ENCODE peak calls at places on chromosomes 2 and 18, in eight cellular contexts. One of them, this sample, is unnamed.

GRCh38 chr2:238720232-238720672 is 127.6 kb upstream of the TWIST2 start:
- DNase-seq in sciatic nerve: no peak
- DNase-seq in DMS153: peak; percentile 30
- DNase-seq in nephron progenitor cell: peak; percentile 61
- DNase-seq in NAMALWA: peak; percentile 42
- DNase-seq in naive thymus-derived CD8-positive, alpha-beta T cell: peak; percentile 11
- DNase-seq in WTC11: peak; percentile 86
- DNase-seq in sigmoid colon: no peak
- DNase-seq in this sample: peak; percentile 35

GRCh38 chr2:105454801-105455485 is 56.1 kb upstream of the FHL2 start:
- DNase-seq in WTC11: peak; percentile 61
- DNase-seq in NAMALWA: peak; percentile 51
- DNase-seq in sciatic nerve: peak; percentile 67
- DNase-seq in nephron progenitor cell: no peak
- DNase-seq in sigmoid colon: no peak
- DNase-seq in naive thymus-derived CD8-positive, alpha-beta T cell: no peak
- DNase-seq in DMS153: peak; percentile 26
- DNase-seq in this sample: no peak

GRCh38 chr2:31078579-31079105 is 59.6 kb downstream of the GALNT14 start:
- DNase-seq in NAMALWA: no peak
- DNase-seq in sigmoid colon: no peak
- DNase-seq in naive thymus-derived CD8-positive, alpha-beta T cell: no peak
- DNase-seq in WTC11: no peak
- DNase-seq in DMS153: no peak
- DNase-seq in nephron progenitor cell: no peak
- DNase-seq in sciatic nerve: no peak
- DNase-seq in this sample: no peak

GRCh38 chr18:67581178-67581577 is 64.7 kb upstream of the DSEL start:
- DNase-seq in sigmoid colon: no peak
- DNase-seq in NAMALWA: no peak
- DNase-seq in sciatic nerve: no peak
- DNase-seq in nephron progenitor cell: no peak
- DNase-seq in WTC11: no peak
- DNase-seq in DMS153: no peak
- DNase-seq in naive thymus-derived CD8-positive, alpha-beta T cell: no peak
- DNase-seq in this sample: no peak

GRCh38 chr2:328761-329160 is 40.9 kb upstream of the ALKAL2 start:
- DNase-seq in sciatic nerve: no peak
- DNase-seq in WTC11: no peak
- DNase-seq in NAMALWA: no peak
- DNase-seq in sigmoid colon: no peak
- DNase-seq in DMS153: no peak
- DNase-seq in nephron progenitor cell: no peak
- DNase-seq in naive thymus-derived CD8-positive, alpha-beta T cell: no peak
- DNase-seq in this sample: no peak

GRCh38 chr2:73418343-73418742 is 32.7 kb downstream of the ALMS1 start:
- DNase-seq in sigmoid colon: peak; percentile 88
- DNase-seq in NAMALWA: no peak
- DNase-seq in DMS153: no peak
- DNase-seq in naive thymus-derived CD8-positive, alpha-beta T cell: no peak
- DNase-seq in sciatic nerve: peak; percentile 65
- DNase-seq in nephron progenitor cell: no peak
- DNase-seq in WTC11: no peak
- DNase-seq in this sample: no peak

GRCh38 chr2:85389139-85389538 is 21.0 kb downstream of the CAPG start:
- DNase-seq in DMS153: no peak
- DNase-seq in NAMALWA: no peak
- DNase-seq in WTC11: no peak
- DNase-seq in naive thymus-derived CD8-positive, alpha-beta T cell: no peak
- DNase-seq in sigmoid colon: peak; percentile 34
- DNase-seq in sciatic nerve: peak; percentile 23
- DNase-seq in nephron progenitor cell: no peak
- DNase-seq in this sample: no peak

GRCh38 chr2:8662239-8662879 is 19.5 kb upstream of the ID2 start:
- DNase-seq in nephron progenitor cell: no peak
- DNase-seq in sciatic nerve: peak; percentile 33
- DNase-seq in naive thymus-derived CD8-positive, alpha-beta T cell: no peak
- DNase-seq in sigmoid colon: no peak
- DNase-seq in NAMALWA: no peak
- DNase-seq in WTC11: no peak
- DNase-seq in DMS153: peak; percentile 19
- DNase-seq in this sample: no peak

GRCh38 chr2:241788572-241788971 is 11.9 kb downstream of the GAL3ST2 start:
- DNase-seq in nephron progenitor cell: no peak
- DNase-seq in WTC11: no peak
- DNase-seq in sciatic nerve: no peak
- DNase-seq in NAMALWA: peak; percentile 11
- DNase-seq in DMS153: no peak
- DNase-seq in sigmoid colon: no peak
- DNase-seq in naive thymus-derived CD8-positive, alpha-beta T cell: no peak
- DNase-seq in this sample: no peak

GRCh38 chr2:104818249-104818648 is 35.7 kb upstream of the POU3F3 start:
- DNase-seq in sciatic nerve: no peak
- DNase-seq in nephron progenitor cell: no peak
- DNase-seq in WTC11: no peak
- DNase-seq in DMS153: no peak
- DNase-seq in NAMALWA: no peak
- DNase-seq in sigmoid colon: no peak
- DNase-seq in naive thymus-derived CD8-positive, alpha-beta T cell: no peak
- DNase-seq in this sample: no peak

GRCh38 chr2:233108611-233109490 is 48.7 kb downstream of the INPP5D start:
- DNase-seq in sigmoid colon: no peak
- DNase-seq in naive thymus-derived CD8-positive, alpha-beta T cell: no peak
- DNase-seq in nephron progenitor cell: no peak
- DNase-seq in WTC11: no peak
- DNase-seq in DMS153: no peak
- DNase-seq in NAMALWA: no peak
- DNase-seq in sciatic nerve: no peak
- DNase-seq in this sample: no peak

GRCh38 chr2:47346-48218 is 1.3 kb upstream of the FAM110C start:
- DNase-seq in sigmoid colon: no peak
- DNase-seq in WTC11: no peak
- DNase-seq in naive thymus-derived CD8-positive, alpha-beta T cell: peak; percentile 16
- DNase-seq in NAMALWA: no peak
- DNase-seq in sciatic nerve: no peak
- DNase-seq in DMS153: no peak
- DNase-seq in nephron progenitor cell: no peak
- DNase-seq in this sample: no peak

GRCh38 chr2:215812966-215813365 is 200.4 kb downstream of the MREG start:
- DNase-seq in nephron progenitor cell: no peak
- DNase-seq in naive thymus-derived CD8-positive, alpha-beta T cell: no peak
- DNase-seq in WTC11: no peak
- DNase-seq in sciatic nerve: no peak
- DNase-seq in NAMALWA: no peak
- DNase-seq in DMS153: no peak
- DNase-seq in sigmoid colon: no peak
- DNase-seq in this sample: no peak

GRCh38 chr2:241125626-241126025 is 23.5 kb upstream of the MTERF4 start:
- DNase-seq in WTC11: no peak
- DNase-seq in sigmoid colon: peak; percentile 43
- DNase-seq in nephron progenitor cell: no peak
- DNase-seq in naive thymus-derived CD8-positive, alpha-beta T cell: no peak
- DNase-seq in sciatic nerve: peak; percentile 42
- DNase-seq in DMS153: no peak
- DNase-seq in NAMALWA: no peak
- DNase-seq in this sample: no peak

GRCh38 chr2:183383854-183384253 is 259.6 kb downstream of the NUP35 start:
- DNase-seq in NAMALWA: no peak
- DNase-seq in WTC11: no peak
- DNase-seq in naive thymus-derived CD8-positive, alpha-beta T cell: no peak
- DNase-seq in sciatic nerve: no peak
- DNase-seq in DMS153: no peak
- DNase-seq in sigmoid colon: no peak
- DNase-seq in nephron progenitor cell: no peak
- DNase-seq in this sample: no peak

GRCh38 chr18:24964213-24964612 is 387.8 kb downstream of the ZNF521 start:
- DNase-seq in naive thymus-derived CD8-positive, alpha-beta T cell: no peak
- DNase-seq in sigmoid colon: no peak
- DNase-seq in WTC11: peak; percentile 51
- DNase-seq in NAMALWA: peak; percentile 86
- DNase-seq in DMS153: no peak
- DNase-seq in sciatic nerve: no peak
- DNase-seq in nephron progenitor cell: no peak
- DNase-seq in this sample: no peak

GRCh38 chr2:128260239-128261138 is 58.2 kb downstream of the HS6ST1 start:
- DNase-seq in sigmoid colon: no peak
- DNase-seq in WTC11: peak; percentile 74
- DNase-seq in NAMALWA: no peak
- DNase-seq in naive thymus-derived CD8-positive, alpha-beta T cell: no peak
- DNase-seq in sciatic nerve: peak; percentile 78
- DNase-seq in DMS153: no peak
- DNase-seq in nephron progenitor cell: peak; percentile 25
- DNase-seq in this sample: no peak

GRCh38 chr2:230899287-230899686 is 25.8 kb downstream of the GPR55 start:
- DNase-seq in sigmoid colon: peak; percentile 7
- DNase-seq in DMS153: no peak
- DNase-seq in nephron progenitor cell: no peak
- DNase-seq in naive thymus-derived CD8-positive, alpha-beta T cell: no peak
- DNase-seq in sciatic nerve: peak; percentile 36
- DNase-seq in NAMALWA: no peak
- DNase-seq in WTC11: no peak
- DNase-seq in this sample: no peak

GRCh38 chr18:7390731-7391492 is 160.0 kb downstream of the LRRC30 start:
- DNase-seq in naive thymus-derived CD8-positive, alpha-beta T cell: no peak
- DNase-seq in sigmoid colon: no peak
- DNase-seq in WTC11: no peak
- DNase-seq in sciatic nerve: no peak
- DNase-seq in DMS153: no peak
- DNase-seq in nephron progenitor cell: no peak
- DNase-seq in NAMALWA: no peak
- DNase-seq in this sample: no peak

GRCh38 chr2:119914266-119914665 is 98.6 kb upstream of the EPB41L5 start:
- DNase-seq in WTC11: no peak
- DNase-seq in sciatic nerve: no peak
- DNase-seq in nephron progenitor cell: no peak
- DNase-seq in naive thymus-derived CD8-positive, alpha-beta T cell: no peak
- DNase-seq in DMS153: no peak
- DNase-seq in NAMALWA: no peak
- DNase-seq in sigmoid colon: no peak
- DNase-seq in this sample: no peak

GRCh38 chr2:10135296-10136089 is 13.0 kb downstream of the RRM2 start:
- DNase-seq in nephron progenitor cell: no peak
- DNase-seq in NAMALWA: peak; percentile 55
- DNase-seq in sigmoid colon: no peak
- DNase-seq in WTC11: no peak
- DNase-seq in naive thymus-derived CD8-positive, alpha-beta T cell: no peak
- DNase-seq in DMS153: peak; percentile 81
- DNase-seq in sciatic nerve: no peak
- DNase-seq in this sample: no peak

GRCh38 chr2:173644146-173644545 is 289.5 kb downstream of the CDCA7 start:
- DNase-seq in sciatic nerve: no peak
- DNase-seq in naive thymus-derived CD8-positive, alpha-beta T cell: no peak
- DNase-seq in DMS153: no peak
- DNase-seq in NAMALWA: no peak
- DNase-seq in nephron progenitor cell: no peak
- DNase-seq in sigmoid colon: no peak
- DNase-seq in WTC11: no peak
- DNase-seq in this sample: no peak

GRCh38 chr2:104412384-104412783 is 441.5 kb upstream of the POU3F3 start:
- DNase-seq in naive thymus-derived CD8-positive, alpha-beta T cell: no peak
- DNase-seq in WTC11: peak; percentile 65
- DNase-seq in nephron progenitor cell: peak; percentile 42
- DNase-seq in sciatic nerve: no peak
- DNase-seq in DMS153: peak; percentile 20
- DNase-seq in sigmoid colon: no peak
- DNase-seq in NAMALWA: peak; percentile 81
- DNase-seq in this sample: no peak

GRCh38 chr18:59631583-59632181 is 65.5 kb downstream of the CCBE1 start:
- DNase-seq in nephron progenitor cell: peak; percentile 30
- DNase-seq in sciatic nerve: no peak
- DNase-seq in DMS153: no peak
- DNase-seq in naive thymus-derived CD8-positive, alpha-beta T cell: no peak
- DNase-seq in NAMALWA: peak; percentile 77
- DNase-seq in sigmoid colon: no peak
- DNase-seq in WTC11: peak; percentile 51
- DNase-seq in this sample: no peak

GRCh38 chr2:100887713-100888112 is 67.8 kb downstream of the NPAS2 start:
- DNase-seq in nephron progenitor cell: no peak
- DNase-seq in WTC11: no peak
- DNase-seq in sigmoid colon: peak; percentile 69
- DNase-seq in sciatic nerve: no peak
- DNase-seq in DMS153: no peak
- DNase-seq in NAMALWA: no peak
- DNase-seq in naive thymus-derived CD8-positive, alpha-beta T cell: no peak
- DNase-seq in this sample: no peak

GRCh38 chr2:150617351-150617750 is 129.9 kb upstream of the RND3 start:
- DNase-seq in DMS153: no peak
- DNase-seq in NAMALWA: no peak
- DNase-seq in sigmoid colon: no peak
- DNase-seq in nephron progenitor cell: no peak
- DNase-seq in sciatic nerve: no peak
- DNase-seq in WTC11: no peak
- DNase-seq in naive thymus-derived CD8-positive, alpha-beta T cell: no peak
- DNase-seq in this sample: no peak

GRCh38 chr2:201411421-201411820 is 39.8 kb downstream of the TRAK2 start:
- DNase-seq in sciatic nerve: no peak
- DNase-seq in sigmoid colon: no peak
- DNase-seq in DMS153: no peak
- DNase-seq in NAMALWA: no peak
- DNase-seq in WTC11: no peak
- DNase-seq in naive thymus-derived CD8-positive, alpha-beta T cell: no peak
- DNase-seq in nephron progenitor cell: no peak
- DNase-seq in this sample: no peak

GRCh38 chr2:57937456-57937855 is 109.2 kb upstream of the VRK2 start:
- DNase-seq in NAMALWA: no peak
- DNase-seq in nephron progenitor cell: no peak
- DNase-seq in naive thymus-derived CD8-positive, alpha-beta T cell: no peak
- DNase-seq in WTC11: no peak
- DNase-seq in DMS153: no peak
- DNase-seq in sigmoid colon: no peak
- DNase-seq in sciatic nerve: no peak
- DNase-seq in this sample: no peak

GRCh38 chr2:102708847-102709559 is 52.8 kb upstream of the TMEM182 start:
- DNase-seq in nephron progenitor cell: no peak
- DNase-seq in WTC11: no peak
- DNase-seq in NAMALWA: no peak
- DNase-seq in DMS153: no peak
- DNase-seq in sigmoid colon: no peak
- DNase-seq in naive thymus-derived CD8-positive, alpha-beta T cell: no peak
- DNase-seq in sciatic nerve: no peak
- DNase-seq in this sample: no peak

GRCh38 chr2:204795156-204795555 is 249.9 kb downstream of the PARD3B start:
- DNase-seq in naive thymus-derived CD8-positive, alpha-beta T cell: no peak
- DNase-seq in DMS153: no peak
- DNase-seq in nephron progenitor cell: no peak
- DNase-seq in sigmoid colon: no peak
- DNase-seq in WTC11: no peak
- DNase-seq in sciatic nerve: no peak
- DNase-seq in NAMALWA: no peak
- DNase-seq in this sample: no peak

GRCh38 chr2:37283207-37283606 is 41.4 kb downstream of the PRKD3 start:
- DNase-seq in sigmoid colon: no peak
- DNase-seq in WTC11: no peak
- DNase-seq in nephron progenitor cell: no peak
- DNase-seq in DMS153: no peak
- DNase-seq in NAMALWA: no peak
- DNase-seq in naive thymus-derived CD8-positive, alpha-beta T cell: no peak
- DNase-seq in sciatic nerve: no peak
- DNase-seq in this sample: no peak

GRCh38 chr2:96763511-96764252 is 3.0 kb downstream of the CNNM4 start:
- DNase-seq in WTC11: peak; percentile 29
- DNase-seq in sciatic nerve: no peak
- DNase-seq in NAMALWA: peak; percentile 34
- DNase-seq in naive thymus-derived CD8-positive, alpha-beta T cell: peak; percentile 22
- DNase-seq in DMS153: no peak
- DNase-seq in nephron progenitor cell: peak; percentile 44
- DNase-seq in sigmoid colon: no peak
- DNase-seq in this sample: no peak

GRCh38 chr2:88545118-88545517 is 82.1 kb downstream of the EIF2AK3 start:
- DNase-seq in sigmoid colon: no peak
- DNase-seq in NAMALWA: peak; percentile 81
- DNase-seq in sciatic nerve: no peak
- DNase-seq in nephron progenitor cell: no peak
- DNase-seq in WTC11: peak; percentile 54
- DNase-seq in DMS153: no peak
- DNase-seq in naive thymus-derived CD8-positive, alpha-beta T cell: no peak
- DNase-seq in this sample: no peak

GRCh38 chr2:195590866-195591215 is 66.2 kb upstream of the SLC39A10 start:
- DNase-seq in WTC11: no peak
- DNase-seq in naive thymus-derived CD8-positive, alpha-beta T cell: no peak
- DNase-seq in sciatic nerve: no peak
- DNase-seq in DMS153: no peak
- DNase-seq in nephron progenitor cell: no peak
- DNase-seq in NAMALWA: no peak
- DNase-seq in sigmoid colon: no peak
- DNase-seq in this sample: no peak

This sample was measured in activated T-helper 2 cell treated with anti-CD3 and anti-CD28 coated beads, Interferon-gamma antibody, Interleukin-2, Interleukin-4, amounts not matched to agents 10 μg/mL and 5 μg/mL and 100 μg/mL, durations not matched to agents 14 hours and 24 hours and 36 hours.